ENCODE peak calls at places on chromosome 4, in five cellular contexts. N is type B pancreatic cell, U is body of pancreas, R is A549, Z is right atrium auricular region. H is an unnamed sample.

GRCh38 chr4:145735330-145735638 is 55.3 kb downstream of the C4orf51 start:
- DNase-seq in R (peak; percentile 38), U (no peak), Z (no peak), N (no peak), H (no peak)

GRCh38 chr4:86233681-86234080 is 126.2 kb downstream of the MAPK10 start:
- DNase-seq in N (no peak), U (no peak), R (no peak), Z (no peak), H (no peak)

GRCh38 chr4:64584981-64585557 is 175.8 kb upstream of the TECRL start:
- DNase-seq in U (peak; percentile 39), R (no peak), N (no peak), Z (no peak), H (peak; percentile 12)

GRCh38 chr4:52627876-52628275 is 31.2 kb downstream of the USP46 start:
- DNase-seq in U (no peak), N (no peak), Z (no peak), R (no peak), H (no peak)

GRCh38 chr4:25358515-25359275 is 18.4 kb upstream of the ANAPC4 start:
- DNase-seq in U (peak; percentile 96), R (no peak), N (no peak), Z (no peak), H (no peak)

GRCh38 chr4:106258145-106259045 is 57.6 kb downstream of the TBCK start:
- DNase-seq in Z (no peak), R (no peak), U (no peak), N (no peak), H (no peak)

GRCh38 chr4:131296192-131296591 is 1852.9 kb upstream of the PCDH10 start:
- DNase-seq in Z (no peak), U (peak; percentile 20), N (no peak), R (no peak), H (no peak)

GRCh38 chr4:161573836-161574235 is 590.0 kb downstream of the FSTL5 start:
- DNase-seq in N (no peak), U (no peak), R (no peak), Z (no peak), H (no peak)

GRCh38 chr4:61915501-61915900 is 715.4 kb downstream of the ADGRL3 start:
- DNase-seq in N (no peak), U (no peak), R (no peak), Z (no peak), H (no peak)

GRCh38 chr4:148064451-148064850 is 332.6 kb downstream of the ARHGAP10 start:
- DNase-seq in N (no peak), Z (no peak), U (no peak), R (no peak), H (no peak)

GRCh38 chr4:153207561-153207960 is 3.3 kb downstream of the TRIM2 start:
- DNase-seq in Z (no peak), R (peak; percentile 35), N (no peak), U (peak; percentile 66), H (peak; percentile 57)

GRCh38 chr4:82787342-82787741 is 11.3 kb downstream of the SCD5 start:
- DNase-seq in R (no peak), N (no peak), U (no peak), Z (peak; percentile 54), H (no peak)

GRCh38 chr4:16967722-16968121 is 69.3 kb upstream of the LDB2 start:
- DNase-seq in U (peak; percentile 8), Z (peak; percentile 61), R (no peak), N (no peak), H (no peak)

DNA sequence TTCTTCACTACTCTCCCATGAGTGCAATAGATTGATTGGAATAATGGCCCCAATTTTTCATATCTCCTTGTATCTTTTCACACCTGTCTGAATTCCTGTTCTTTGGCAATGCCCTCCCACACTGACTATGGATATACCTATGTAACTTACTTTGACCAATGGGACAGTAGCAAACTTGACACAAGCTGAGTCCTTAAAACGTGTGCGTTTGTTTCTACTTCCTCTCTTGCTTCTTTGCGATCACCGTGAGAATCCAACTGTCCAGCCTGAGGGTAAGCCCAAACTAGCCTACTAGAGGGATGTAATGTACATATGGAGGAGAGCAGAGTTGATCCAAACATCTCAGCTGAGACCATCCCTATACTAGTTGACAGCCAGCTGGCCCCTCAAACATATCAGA is 19.3 kb downstream of the TEC start:
- DNase-seq in U (no peak), N (no peak), R (no peak), Z (no peak), H (no peak)
- TF ChIP-seq CTCF in U (no peak), N (no peak), R (no peak), Z (no peak), H (no peak)

DNA sequence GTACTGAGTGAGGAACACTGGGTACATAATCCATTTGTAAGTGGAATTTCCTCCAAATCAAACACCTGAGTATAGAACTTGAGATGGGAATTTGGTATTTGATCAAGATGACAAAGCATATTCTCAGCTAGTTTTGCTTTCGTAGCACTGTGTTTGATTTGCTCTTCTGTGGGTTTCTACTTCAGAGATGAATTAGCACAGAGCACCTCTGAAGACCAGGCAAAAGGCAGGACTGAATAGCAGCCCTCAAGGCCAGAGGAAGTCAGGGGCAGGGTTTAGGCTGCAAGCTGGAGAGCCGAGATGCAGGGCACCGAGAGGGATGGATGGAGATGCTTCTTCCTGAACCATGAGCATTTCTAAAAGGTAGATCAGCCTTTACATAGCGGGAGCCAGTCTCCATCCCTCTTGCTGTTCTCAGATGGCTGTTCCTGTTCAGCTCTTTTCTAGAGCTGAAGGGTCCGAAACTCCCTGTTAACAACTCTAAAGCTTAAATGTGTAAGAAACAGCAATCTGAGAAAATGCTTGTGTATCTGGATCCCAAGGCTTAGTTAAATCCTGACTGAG is 10.8 kb downstream of the ZFP42 start:
- DNase-seq in N (no peak), Z (no peak), U (no peak), R (no peak), H (no peak)
- TF ChIP-seq CTCF in N (no peak), Z (no peak), U (no peak), R (no peak), H (no peak)

GRCh38 chr4:121070696-121071639 is 1.4 kb downstream of the NDNF start:
- DNase-seq in U (peak; percentile 59), Z (no peak), R (peak; percentile 25), N (peak; percentile 79), H (peak; percentile 76)
- TF ChIP-seq CTCF in U (peak; percentile 42), Z (peak; percentile 22), R (no peak), N (peak; percentile 67), H (peak; percentile 46)

GRCh38 chr4:168945291-168945690 is 64.8 kb downstream of the CBR4 start:
- DNase-seq in Z (no peak), U (no peak), R (no peak), N (no peak), H (no peak)
- TF ChIP-seq CTCF in Z (no peak), U (no peak), R (no peak), N (no peak), H (no peak)

GRCh38 chr4:100797356-100797755 is 279.5 kb upstream of the EMCN start:
- DNase-seq in N (no peak), R (no peak), Z (no peak), U (no peak), H (no peak)

GRCh38 chr4:100795581-100795980 is 277.8 kb upstream of the EMCN start:
- DNase-seq in R (no peak), N (no peak), U (no peak), Z (no peak), H (no peak)

GRCh38 chr4:100799767-100800539 is 282.1 kb upstream of the EMCN start:
- DNase-seq in Z (no peak), U (no peak), R (no peak), N (no peak), H (no peak)

GRCh38 chr4:100797791-100798190 is 280.0 kb upstream of the EMCN start:
- DNase-seq in U (no peak), Z (no peak), N (no peak), R (no peak), H (no peak)

GRCh38 chr4:100796333-100796732 is 278.5 kb upstream of the EMCN start:
- DNase-seq in Z (no peak), R (no peak), U (no peak), N (no peak), H (no peak)
- TF ChIP-seq CTCF in Z (no peak), R (no peak), U (no peak), N (no peak), H (no peak)

DNA sequence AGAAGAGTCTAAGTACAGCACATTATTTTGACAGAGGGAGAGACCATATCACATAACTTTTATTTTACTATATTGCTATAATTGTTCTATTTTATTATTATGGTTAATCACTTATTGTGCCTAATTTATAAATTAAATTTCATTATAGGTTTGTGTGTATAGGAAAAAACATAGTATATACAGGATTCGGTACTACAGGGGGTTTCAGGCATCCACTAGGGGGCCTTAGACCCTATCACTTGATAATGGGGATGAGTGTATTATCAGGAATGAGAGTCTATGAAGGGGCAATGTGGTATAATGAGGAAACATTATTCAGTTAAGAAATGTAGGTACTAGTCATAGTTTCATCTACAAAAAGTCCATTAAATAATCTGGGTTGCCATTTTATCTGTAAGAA is 833.1 kb downstream of the C4orf33 start:
- DNase-seq in U (no peak), Z (no peak), N (no peak), R (no peak), H (peak; percentile 22)
- TF ChIP-seq CTCF in U (no peak), Z (peak; percentile 30), N (peak; percentile 73), R (no peak), H (peak; percentile 58)

DNA sequence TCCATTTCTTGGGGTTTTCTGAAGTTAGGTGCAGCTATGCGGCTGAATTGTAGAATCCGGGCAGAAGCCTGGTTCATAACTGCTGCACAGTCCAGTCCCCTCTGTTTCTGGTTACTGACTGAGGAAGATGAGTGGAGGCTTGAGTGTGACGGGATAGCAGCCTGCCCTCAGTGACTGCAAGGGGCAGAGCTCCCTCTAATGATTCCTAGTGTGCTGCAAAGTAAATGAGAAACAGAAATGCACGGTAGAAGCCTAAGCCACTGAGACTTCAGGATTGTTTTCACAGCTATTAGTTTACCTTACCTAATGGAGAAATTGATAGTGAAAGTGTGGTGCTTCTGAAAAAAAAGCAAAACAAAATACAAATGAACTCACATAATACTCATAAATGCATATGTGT is 189.2 kb downstream of the GPM6A start:
- DNase-seq in N (no peak), R (no peak), U (no peak), Z (no peak), H (no peak)
- TF ChIP-seq CTCF in N (no peak), R (no peak), U (no peak), Z (no peak), H (no peak)